ENCODE peak calls at places on chromosomes 3 and 15, in six cellular contexts. C is KBM-7, Y is adipocyte, Q is HFFc6, X is tibial artery, V is anterior cingulate cortex. H is an unnamed sample.

GRCh38 chr3:188001926-188002325 is 152.0 kb upstream of the LPP start:
- DNase-seq in V (no peak), Y (no peak), X (no peak), C (no peak), Q (no peak), H (no peak)

GRCh38 chr3:150875548-150875947 is 29.7 kb downstream of the MINDY4B start:
- DNase-seq in X (no peak), C (no peak), V (no peak), Y (peak; percentile 33), Q (no peak), H (peak; percentile 60)

GRCh38 chr15:80483656-80484055 is 79.5 kb downstream of the ARNT2 start:
- DNase-seq in Y (no peak), C (no peak), V (no peak), X (no peak), Q (no peak), H (no peak)

GRCh38 chr3:151290673-151291072 is 12.3 kb upstream of the P2RY14 start:
- DNase-seq in Q (peak; percentile 36), X (no peak), Y (peak; percentile 77), V (no peak), C (peak; percentile 48), H (peak; percentile 20)

GRCh38 chr15:99421172-99421656 is 144.6 kb upstream of the MEF2A start:
- DNase-seq in C (no peak), V (no peak), Y (no peak), X (no peak), Q (no peak), H (no peak)

GRCh38 chr3:126212629-126213375 is 32.4 kb upstream of the ALDH1L1 start:
- DNase-seq in X (no peak), Y (peak; percentile 47), V (no peak), Q (peak; percentile 38), C (peak; percentile 33), H (peak; percentile 7)

GRCh38 chr15:69546182-69546581 is 93.6 kb downstream of the RPLP1 start:
- DNase-seq in Q (no peak), V (no peak), X (no peak), Y (no peak), C (no peak), H (no peak)

GRCh38 chr3:28077566-28077965 is 163.9 kb upstream of the CMC1 start:
- DNase-seq in V (no peak), Y (peak; percentile 1), C (no peak), X (peak; percentile 39), Q (no peak), H (no peak)

GRCh38 chr3:15428539-15428938 is 1.1 kb downstream of the EAF1 start:
- DNase-seq in Y (peak; percentile 32), V (no peak), C (no peak), Q (peak; percentile 88), X (no peak), H (no peak)

GRCh38 chr15:51973220-51973619 is 1.6 kb upstream of the LEO1 start:
- DNase-seq in V (no peak), X (no peak), C (no peak), Y (no peak), Q (no peak), H (no peak)